ENCODE peak calls at places on chromosomes 1 and 21, in six cellular contexts. V is ovary, B is H1, U is testis, O is body of pancreas, H is IMR-90. D is an unnamed sample.

GRCh38 chr1:224106568-224107281 is 7.2 kb upstream of the FBXO28 start:
- DNase-seq in V (no peak), B (peak; percentile 45), U (no peak), O (peak; percentile 42), H (peak; percentile 56), D (peak; percentile 24)

GRCh38 chr1:85361106-85361505 is 84.7 kb upstream of the BCL10 start:
- DNase-seq in V (no peak), B (no peak), U (peak; percentile 23), O (no peak), H (peak; percentile 87), D (no peak)

GRCh38 chr1:229341811-229342304 is 989 bp downstream of the CCSAP start:
- DNase-seq in V (no peak), B (no peak), U (peak; percentile 35), O (no peak), H (peak; percentile 24), D (no peak)

GRCh38 chr1:66778266-66778665 is 22.8 kb downstream of the INSL5 start:
- DNase-seq in V (no peak), B (no peak), U (no peak), O (no peak), H (no peak), D (no peak)

GRCh38 chr21:44497641-44498243 is 42.3 kb downstream of the KRTAP10-1 start:
- DNase-seq in V (no peak), B (no peak), U (no peak), O (no peak), H (no peak), D (no peak)

GRCh38 chr1:33286451-33287185 is 30.3 kb downstream of the ZNF362 start:
- DNase-seq in V (peak; percentile 19), B (no peak), U (no peak), O (peak; percentile 5), H (no peak), D (no peak)

GRCh38 chr1:54265661-54266060 is 65.7 kb downstream of the MRPL37 start:
- DNase-seq in V (no peak), B (no peak), U (no peak), O (no peak), H (no peak), D (no peak)

GRCh38 chr1:98005326-98006010 is 84.6 kb upstream of the DPYD start:
- DNase-seq in V (no peak), B (no peak), U (no peak), O (no peak), H (peak; percentile 52), D (no peak)

GRCh38 chr1:71853391-71853790 is 428.9 kb downstream of the NEGR1 start:
- DNase-seq in V (no peak), B (no peak), U (no peak), O (no peak), H (no peak), D (no peak)

GRCh38 chr21:32135401-32136363 is 143.2 kb downstream of the MIS18A start:
- DNase-seq in V (no peak), B (peak; percentile 31), U (no peak), O (no peak), H (peak; percentile 1), D (peak; percentile 15)

GRCh38 chr1:222369991-222370910 is 177.7 kb downstream of the HHIPL2 start:
- DNase-seq in V (no peak), B (no peak), U (no peak), O (no peak), H (peak; percentile 97), D (no peak)

GRCh38 chr1:167703557-167703956 is 18.2 kb upstream of the MPZL1 start:
- DNase-seq in V (no peak), B (no peak), U (no peak), O (no peak), H (no peak), D (no peak)

GRCh38 chr1:248858096-248858890 is 592 bp downstream of the ZNF692 start:
- DNase-seq in V (peak; percentile 75), B (peak; percentile 82), U (peak; percentile 72), O (peak; percentile 87), H (peak; percentile 64), D (peak; percentile 51)

GRCh38 chr21:42209801-42210479 is 9.0 kb upstream of the ABCG1 start:
- DNase-seq in V (no peak), B (no peak), U (no peak), O (no peak), H (no peak), D (no peak)

GRCh38 chr1:204834329-204834728 is 36.3 kb upstream of the NFASC start:
- DNase-seq in V (no peak), B (no peak), U (no peak), O (no peak), H (no peak), D (no peak)

GRCh38 chr1:204830671-204831585 is 39.7 kb upstream of the NFASC start:
- DNase-seq in V (no peak), B (no peak), U (no peak), O (no peak), H (no peak), D (no peak)

GRCh38 chr1:204828352-204828850 is 42.3 kb upstream of the NFASC start:
- DNase-seq in V (peak; percentile 88), B (peak; percentile 93), U (peak; percentile 84), O (peak; percentile 48), H (no peak), D (peak; percentile 44)

GRCh38 chr1:204826970-204827369 is 43.7 kb upstream of the NFASC start:
- DNase-seq in V (no peak), B (peak; percentile 81), U (peak; percentile 36), O (no peak), H (no peak), D (peak; percentile 38)

DNA sequence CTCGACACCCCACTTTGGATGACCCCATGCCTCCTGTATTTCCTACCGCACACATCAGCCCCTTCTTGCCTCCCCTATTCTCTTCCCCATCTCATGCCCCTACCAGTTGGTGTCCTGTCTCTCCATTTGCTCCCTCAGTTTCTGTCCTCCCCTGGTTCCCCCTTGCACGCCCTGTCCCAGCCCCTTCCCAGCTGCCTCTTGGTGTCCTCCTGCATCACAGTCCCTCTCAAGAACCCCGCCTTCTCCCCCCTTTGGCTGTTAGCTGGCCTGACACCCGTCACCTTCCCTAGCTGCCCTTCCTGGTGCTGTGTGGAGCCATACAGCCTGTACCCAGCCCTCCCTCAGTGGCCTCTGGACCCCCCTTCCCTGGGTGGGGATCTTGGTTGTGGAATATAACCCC is 41.5 kb upstream of the NFASC start:
- DNase-seq in V (no peak), B (peak; percentile 57), U (no peak), O (no peak), H (no peak), D (no peak)
- TF ChIP-seq POLR2A in V (no peak), B (no peak), U (no peak), O (no peak), H (no peak), D (no peak)

DNA sequence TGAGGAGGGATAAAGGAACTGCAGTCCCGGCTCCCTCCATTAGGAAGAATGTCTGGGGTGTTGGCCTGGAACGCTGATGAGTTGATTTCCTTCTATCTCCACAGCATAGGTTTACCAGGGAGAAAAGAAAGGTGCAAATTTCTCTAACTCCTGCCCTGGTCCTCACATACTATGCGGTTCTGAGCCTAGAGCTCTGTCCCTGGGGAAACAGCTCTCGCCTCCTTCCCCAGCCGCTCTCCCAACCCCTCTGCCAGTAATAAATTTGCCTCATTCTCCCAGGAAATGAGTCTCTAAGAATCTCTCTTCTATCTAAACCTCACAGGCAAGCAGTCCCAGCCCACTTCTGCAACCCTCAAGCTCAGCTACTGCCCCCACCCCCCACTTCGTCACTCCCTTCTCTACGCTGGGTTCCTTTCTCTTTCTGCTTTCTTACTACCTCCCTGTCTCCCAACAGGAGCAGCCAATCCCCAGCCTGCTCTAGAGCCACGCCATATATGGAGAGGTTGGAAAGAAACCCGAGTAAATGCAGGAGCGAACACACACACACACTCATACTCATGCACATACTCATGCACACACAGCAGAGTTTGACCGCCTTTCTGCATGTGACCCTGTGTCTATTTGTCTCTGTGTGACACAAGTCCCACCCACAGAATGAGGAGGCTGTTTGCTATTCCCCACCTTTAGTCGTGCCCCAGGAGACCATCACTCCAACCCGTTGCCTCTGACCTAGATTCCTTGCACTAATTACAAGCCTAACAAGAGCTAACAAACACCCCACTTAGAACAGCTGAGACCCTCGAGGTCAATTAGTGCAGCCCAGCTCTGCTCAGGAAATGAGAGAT is 13.4 kb downstream of the PLEKHO1 start:
- DNase-seq in V (peak; percentile 89), B (peak; percentile 79), U (peak; percentile 85), O (peak; percentile 75), H (peak; percentile 100), D (no peak)
- TF ChIP-seq POLR2A in V (peak; percentile 70), B (peak; percentile 82), U (peak; percentile 80), O (peak; percentile 77), H (peak; percentile 93), D (peak; percentile 66)

GRCh38 chr21:33642027-33642895 is at the start of gene ITSN1:
- DNase-seq in V (peak; percentile 100), B (peak; percentile 99), U (peak; percentile 100), O (peak; percentile 99), H (peak; percentile 99), D (peak; percentile 80)
- TF ChIP-seq POLR2A in V (peak; percentile 85), B (peak; percentile 77), U (peak; percentile 95), O (peak; percentile 93), H (peak; percentile 52), D (peak; percentile 23)

GRCh38 chr1:185289880-185290279 is 27.2 kb downstream of the IVNS1ABP start:
- DNase-seq in V (no peak), B (no peak), U (no peak), O (no peak), H (no peak), D (no peak)
- TF ChIP-seq POLR2A in V (no peak), B (no peak), U (no peak), O (no peak), H (no peak), D (no peak)

GRCh38 chr1:45687014-45687752 is 798 bp upstream of the TMEM69 start:
- DNase-seq in V (peak; percentile 98), B (peak; percentile 90), U (peak; percentile 98), O (peak; percentile 98), H (peak; percentile 99), D (peak; percentile 80)
- TF ChIP-seq POLR2A in V (peak; percentile 71), B (peak; percentile 77), U (peak; percentile 78), O (peak; percentile 96), H (peak; percentile 84), D (peak; percentile 95)

GRCh38 chr1:40944326-40944725 is 35.2 kb upstream of the CTPS1 start:
- DNase-seq in V (peak; percentile 60), B (no peak), U (no peak), O (peak; percentile 63), H (peak; percentile 92), D (no peak)
- TF ChIP-seq POLR2A in V (no peak), B (no peak), U (no peak), O (no peak), H (no peak), D (no peak)

D was measured in GM12892.